ENCODE peak calls at places on chromosomes 2 and 18, in four cellular contexts. One of them, this sample, is unnamed.

GRCh38 chr2:108583903-108584520 is 49.7 kb downstream of the LIMS1 start:
- DNase-seq in NCI-H748 treated with DMSO at 0.1 percent for 48 hours: peak; percentile 32
- DNase-seq in posterior cingulate gyrus: no peak
- DNase-seq in SW480: peak; percentile 85
- DNase-seq in this sample: peak; percentile 63

GRCh38 chr18:34153711-34154110 is 71.0 kb downstream of the NOL4 start:
- DNase-seq in NCI-H748 treated with DMSO at 0.1 percent for 48 hours: peak; percentile 66
- DNase-seq in posterior cingulate gyrus: no peak
- DNase-seq in SW480: no peak
- DNase-seq in this sample: no peak

GRCh38 chr2:26986576-26986975 is 16.1 kb downstream of the MAPRE3 start:
- DNase-seq in NCI-H748 treated with DMSO at 0.1 percent for 48 hours: no peak
- DNase-seq in posterior cingulate gyrus: no peak
- DNase-seq in SW480: no peak
- DNase-seq in this sample: no peak

GRCh38 chr2:100754951-100755350 is 65.0 kb upstream of the NPAS2 start:
- DNase-seq in NCI-H748 treated with DMSO at 0.1 percent for 48 hours: no peak
- DNase-seq in posterior cingulate gyrus: no peak
- DNase-seq in SW480: no peak
- DNase-seq in this sample: no peak

GRCh38 chr2:218501665-218502064 is 66.5 kb downstream of the USP37 start:
- DNase-seq in NCI-H748 treated with DMSO at 0.1 percent for 48 hours: no peak
- DNase-seq in posterior cingulate gyrus: no peak
- DNase-seq in SW480: no peak
- DNase-seq in this sample: peak; percentile 60

GRCh38 chr18:657998-658946 is 819 bp downstream of the TYMS start:
- DNase-seq in NCI-H748 treated with DMSO at 0.1 percent for 48 hours: peak; percentile 95
- DNase-seq in posterior cingulate gyrus: peak; percentile 91
- DNase-seq in SW480: peak; percentile 92
- DNase-seq in this sample: peak; percentile 60

GRCh38 chr2:229610359-229610758 is 104.0 kb downstream of the DNER start:
- DNase-seq in NCI-H748 treated with DMSO at 0.1 percent for 48 hours: no peak
- DNase-seq in posterior cingulate gyrus: no peak
- DNase-seq in SW480: no peak
- DNase-seq in this sample: peak; percentile 33

GRCh38 chr2:50431958-50432650 is 599.8 kb downstream of the NRXN1 start:
- DNase-seq in NCI-H748 treated with DMSO at 0.1 percent for 48 hours: no peak
- DNase-seq in posterior cingulate gyrus: no peak
- DNase-seq in SW480: no peak
- DNase-seq in this sample: no peak

GRCh38 chr2:233811732-233812131 is 33.6 kb downstream of the MROH2A start:
- DNase-seq in NCI-H748 treated with DMSO at 0.1 percent for 48 hours: no peak
- DNase-seq in posterior cingulate gyrus: peak; percentile 62
- DNase-seq in SW480: no peak
- DNase-seq in this sample: no peak

This sample was measured in pulmonary artery endothelial cell.